ENCODE peak calls at places on chromosomes 12 and 14, in six cellular contexts. A is brain microvascular endothelial cell; S is CD8-positive, alpha-beta T cell; X is foreskin fibroblast; U is mammary epithelial cell; Z is GM23338. G is an unnamed sample.

GRCh38 chr14:100709252-100709955 is 17.3 kb upstream of the DLK1 start:
- DNase-seq in A (no peak), S (no peak), X (peak; percentile 68), U (no peak), Z (peak; percentile 46), G (no peak)

GRCh38 chr12:122022393-122023338 is 982 bp downstream of the BCL7A start:
- DNase-seq in A (no peak), S (no peak), X (peak; percentile 56), U (no peak), Z (peak; percentile 22), G (no peak)

GRCh38 chr12:4307593-4308333 is 13.2 kb upstream of the TIGAR start:
- DNase-seq in A (peak; percentile 76), S (no peak), X (peak; percentile 86), U (peak; percentile 98), Z (peak; percentile 95), G (peak; percentile 59)

GRCh38 chr12:113340061-113340460 is 5.2 kb upstream of the SLC8B1 start:
- DNase-seq in A (no peak), S (no peak), X (peak; percentile 60), U (no peak), Z (no peak), G (no peak)

GRCh38 chr14:69715725-69716482 is 51.0 kb upstream of the SRSF5 start:
- DNase-seq in A (peak; percentile 68), S (no peak), X (peak; percentile 81), U (peak; percentile 93), Z (no peak), G (no peak)

GRCh38 chr14:44895716-44896115 is 66.0 kb downstream of the KLHL28 start:
- DNase-seq in A (peak; percentile 69), S (no peak), X (peak; percentile 67), U (peak; percentile 48), Z (no peak), G (no peak)

GRCh38 chr14:79580414-79580813 is 630.9 kb downstream of the DIO2 start:
- DNase-seq in A (no peak), S (no peak), X (no peak), U (no peak), Z (no peak), G (no peak)

GRCh38 chr14:101634453-101635237 is 73.3 kb downstream of the DIO3 start:
- DNase-seq in A (no peak), S (no peak), X (no peak), U (no peak), Z (no peak), G (no peak)

GRCh38 chr12:8676651-8677050 is 14.0 kb upstream of the MFAP5 start:
- DNase-seq in A (no peak), S (no peak), X (no peak), U (no peak), Z (no peak), G (no peak)

GRCh38 chr12:123949118-123949774 is 23.4 kb downstream of the CCDC92 start:
- DNase-seq in A (no peak), S (no peak), X (no peak), U (no peak), Z (no peak), G (no peak)

GRCh38 chr14:37810094-37810801 is 214.8 kb downstream of the TTC6 start:
- DNase-seq in A (no peak), S (no peak), X (no peak), U (no peak), Z (no peak), G (no peak)

GRCh38 chr12:52050116-52050770 is 999 bp upstream of the NR4A1 start:
- DNase-seq in A (no peak), S (no peak), X (no peak), U (peak; percentile 14), Z (peak; percentile 68), G (no peak)

GRCh38 chr12:16605666-16606116 is 271 bp downstream of the LMO3 start:
- DNase-seq in A (no peak), S (no peak), X (peak; percentile 8), U (peak; percentile 16), Z (peak; percentile 12), G (no peak)

GRCh38 chr14:98008381-98009113 is 1211.4 kb downstream of the VRK1 start:
- DNase-seq in A (no peak), S (no peak), X (no peak), U (peak; percentile 22), Z (no peak), G (no peak)

GRCh38 chr12:110766311-110767154 is 23.8 kb upstream of the PPP1CC start:
- DNase-seq in A (no peak), S (no peak), X (peak; percentile 54), U (no peak), Z (no peak), G (no peak)

GRCh38 chr12:119807380-119807779 is 69.7 kb downstream of the CIT start:
- DNase-seq in A (no peak), S (no peak), X (no peak), U (no peak), Z (no peak), G (no peak)

GRCh38 chr12:112906712-112907414 is at the start of gene OAS1:
- DNase-seq in A (peak; percentile 55), S (peak; percentile 37), X (peak; percentile 37), U (peak; percentile 61), Z (no peak), G (no peak)

GRCh38 chr14:90405755-90406154 is 8.9 kb downstream of the CALM1 start:
- DNase-seq in A (no peak), S (no peak), X (no peak), U (no peak), Z (no peak), G (no peak)

GRCh38 chr12:126389215-126389841 is 1324.1 kb downstream of the AACS start:
- DNase-seq in A (no peak), S (no peak), X (peak; percentile 83), U (no peak), Z (no peak), G (no peak)

GRCh38 chr14:75934998-75935628 is 46.7 kb downstream of the TGFB3 start:
- DNase-seq in A (no peak), S (no peak), X (no peak), U (no peak), Z (no peak), G (no peak)

GRCh38 chr14:68563256-68564131 is 229.4 kb downstream of the ZFP36L1 start:
- DNase-seq in A (no peak), S (no peak), X (peak; percentile 39), U (peak; percentile 43), Z (peak; percentile 28), G (no peak)

GRCh38 chr14:98189521-98189920 is 1082.5 kb downstream of the BCL11B start:
- DNase-seq in A (no peak), S (peak; percentile 51), X (no peak), U (no peak), Z (no peak), G (no peak)

GRCh38 chr12:121751716-121752351 is 39.3 kb downstream of the TMEM120B start:
- DNase-seq in A (no peak), S (no peak), X (no peak), U (no peak), Z (no peak), G (no peak)

GRCh38 chr12:124667671-124668337 is 100.4 kb upstream of the NCOR2 start:
- DNase-seq in A (no peak), S (no peak), X (no peak), U (no peak), Z (no peak), G (no peak)

GRCh38 chr12:27048822-27049752 is 26.7 kb downstream of the MED21 start:
- DNase-seq in A (peak; percentile 72), S (no peak), X (peak; percentile 78), U (peak; percentile 74), Z (no peak), G (no peak)

GRCh38 chr12:3670083-3670620 is 82.8 kb downstream of the CRACR2A start:
- DNase-seq in A (no peak), S (no peak), X (peak; percentile 26), U (peak; percentile 87), Z (no peak), G (no peak)

GRCh38 chr12:57380300-57380699 is 50.5 kb downstream of the R3HDM2 start:
- DNase-seq in A (no peak), S (no peak), X (no peak), U (no peak), Z (no peak), G (no peak)

GRCh38 chr14:106141242-106142220 is 615.1 kb downstream of the TMEM121 start:
- DNase-seq in A (no peak), S (no peak), X (no peak), U (no peak), Z (no peak), G (no peak)
- TF ChIP-seq CTCF in A (no peak), S (no peak), X (no peak), U (no peak), Z (no peak), G (no peak)

GRCh38 chr14:105865266-105865903 is 339.0 kb downstream of the TMEM121 start:
- DNase-seq in A (no peak), S (no peak), X (no peak), U (no peak), Z (no peak), G (no peak)

GRCh38 chr14:105867961-105868599 is 341.7 kb downstream of the TMEM121 start:
- DNase-seq in A (no peak), S (no peak), X (no peak), U (no peak), Z (no peak), G (no peak)

GRCh38 chr14:105864651-105865265 is 338.4 kb downstream of the TMEM121 start:
- DNase-seq in A (no peak), S (no peak), X (no peak), U (no peak), Z (no peak), G (no peak)

GRCh38 chr14:105865904-105866840 is 339.8 kb downstream of the TMEM121 start:
- DNase-seq in A (no peak), S (no peak), X (no peak), U (no peak), Z (no peak), G (no peak)

GRCh38 chr14:105866841-105867321 is 340.5 kb downstream of the TMEM121 start:
- DNase-seq in A (no peak), S (no peak), X (no peak), U (no peak), Z (no peak), G (no peak)
- TF ChIP-seq CTCF in A (no peak), S (no peak), X (no peak), U (no peak), Z (no peak), G (no peak)

GRCh38 chr12:65308001-65308400 is 29.5 kb downstream of the MSRB3 start:
- DNase-seq in A (no peak), S (no peak), X (peak; percentile 48), U (no peak), Z (no peak), G (no peak)

GRCh38 chr12:65311260-65311659 is 32.8 kb downstream of the MSRB3 start:
- DNase-seq in A (no peak), S (no peak), X (no peak), U (no peak), Z (no peak), G (no peak)

GRCh38 chr12:65308601-65309071 is 30.2 kb downstream of the MSRB3 start:
- DNase-seq in A (no peak), S (no peak), X (peak; percentile 78), U (peak; percentile 24), Z (no peak), G (no peak)

GRCh38 chr12:65318186-65318685 is 39.8 kb downstream of the MSRB3 start:
- DNase-seq in A (no peak), S (no peak), X (no peak), U (no peak), Z (peak; percentile 47), G (no peak)

GRCh38 chr12:65313704-65314317 is 35.3 kb downstream of the MSRB3 start:
- DNase-seq in A (no peak), S (no peak), X (peak; percentile 67), U (peak; percentile 19), Z (peak; percentile 23), G (no peak)
- TF ChIP-seq CTCF in A (peak; percentile 17), S (no peak), X (no peak), U (peak; percentile 67), Z (no peak), G (peak; percentile 76)

GRCh38 chr14:94372021-94372605 is 16.3 kb downstream of the SERPINA1 start:
- DNase-seq in A (no peak), S (no peak), X (no peak), U (no peak), Z (peak; percentile 82), G (no peak)
- TF ChIP-seq CTCF in A (peak; percentile 25), S (no peak), X (no peak), U (no peak), Z (peak; percentile 76), G (peak; percentile 14)

G was measured in D721Med.